ENCODE peak calls at places on chromosome 18, in six cellular contexts. D is activated CD4-positive, CD25-positive, alpha-beta regulatory T cell; P is heart left ventricle; S is lower lobe of right lung; Z is CD8-positive, alpha-beta T cell; I is cerebellar cortex. N is an unnamed sample.

GRCh38 chr18:2971741-2972552 is 41.0 kb downstream of the LPIN2 start:
- DNase-seq in D (peak; percentile 35), P (no peak), S (peak; percentile 81), Z (peak; percentile 64), I (peak; percentile 22), N (no peak)

GRCh38 chr18:61292280-61292679 is 41.0 kb upstream of the CDH20 start:
- DNase-seq in D (no peak), P (no peak), S (no peak), Z (no peak), I (no peak), N (no peak)

GRCh38 chr18:8802031-8802679 is 96.8 kb downstream of the MTCL1 start:
- DNase-seq in D (no peak), P (no peak), S (no peak), Z (no peak), I (no peak), N (no peak)

GRCh38 chr18:49531678-49532153 is 30.1 kb upstream of the LIPG start:
- DNase-seq in D (no peak), P (no peak), S (no peak), Z (no peak), I (no peak), N (no peak)

GRCh38 chr18:48574667-48575300 is 36.0 kb downstream of the CTIF start:
- DNase-seq in D (no peak), P (no peak), S (no peak), Z (no peak), I (no peak), N (no peak)

GRCh38 chr18:23998811-23999210 is 15.7 kb upstream of the TTC39C start:
- DNase-seq in D (no peak), P (no peak), S (no peak), Z (no peak), I (no peak), N (no peak)

GRCh38 chr18:51323941-51324340 is 126.5 kb upstream of the MEX3C start:
- DNase-seq in D (no peak), P (no peak), S (no peak), Z (no peak), I (no peak), N (no peak)

GRCh38 chr18:43271593-43272432 is 5.5 kb downstream of the SYT4 start:
- DNase-seq in D (no peak), P (no peak), S (no peak), Z (no peak), I (peak; percentile 72), N (no peak)

GRCh38 chr18:22609642-22610041 is 191.9 kb upstream of the CTAGE1 start:
- DNase-seq in D (no peak), P (peak; percentile 76), S (peak; percentile 58), Z (no peak), I (no peak), N (peak; percentile 88)

GRCh38 chr18:3649559-3650426 is 199.8 kb downstream of the TGIF1 start:
- DNase-seq in D (no peak), P (no peak), S (no peak), Z (no peak), I (peak; percentile 79), N (peak; percentile 63)

GRCh38 chr18:79964330-79965118 is at the start of gene HSBP1L1:
- DNase-seq in D (peak; percentile 51), P (peak; percentile 64), S (peak; percentile 90), Z (peak; percentile 74), I (peak; percentile 55), N (peak; percentile 77)

GRCh38 chr18:61551586-61551985 is 218.4 kb downstream of the CDH20 start:
- DNase-seq in D (no peak), P (peak; percentile 56), S (no peak), Z (no peak), I (peak; percentile 92), N (no peak)

GRCh38 chr18:10032331-10032979 is 118.6 kb downstream of the VAPA start:
- DNase-seq in D (no peak), P (no peak), S (no peak), Z (peak; percentile 55), I (no peak), N (no peak)

GRCh38 chr18:47594063-47594462 is 336.4 kb downstream of the SMAD2 start:
- DNase-seq in D (no peak), P (no peak), S (no peak), Z (no peak), I (peak; percentile 35), N (no peak)

GRCh38 chr18:79490593-79491551 is 95.1 kb downstream of the NFATC1 start:
- DNase-seq in D (no peak), P (no peak), S (peak; percentile 34), Z (no peak), I (no peak), N (peak; percentile 69)

GRCh38 chr18:398866-399637 is 101.4 kb downstream of the COLEC12 start:
- DNase-seq in D (no peak), P (no peak), S (no peak), Z (no peak), I (no peak), N (peak; percentile 60)

GRCh38 chr18:25604909-25605247 is 252.9 kb upstream of the ZNF521 start:
- DNase-seq in D (no peak), P (no peak), S (no peak), Z (no peak), I (no peak), N (no peak)

GRCh38 chr18:24470805-24471204 is 10.4 kb downstream of the HRH4 start:
- DNase-seq in D (no peak), P (no peak), S (no peak), Z (no peak), I (no peak), N (no peak)

GRCh38 chr18:34121157-34121807 is 103.4 kb downstream of the NOL4 start:
- DNase-seq in D (no peak), P (no peak), S (no peak), Z (no peak), I (no peak), N (no peak)

GRCh38 chr18:79624356-79624961 is 55.1 kb upstream of the CTDP1 start:
- DNase-seq in D (no peak), P (no peak), S (no peak), Z (no peak), I (no peak), N (peak; percentile 24)

GRCh38 chr18:49892148-49892924 is 79.0 kb upstream of the ACAA2 start:
- DNase-seq in D (no peak), P (no peak), S (no peak), Z (no peak), I (no peak), N (no peak)

GRCh38 chr18:21341141-21341540 is 99.1 kb downstream of the GREB1L start:
- DNase-seq in D (no peak), P (no peak), S (no peak), Z (no peak), I (no peak), N (no peak)